ENCODE peak calls at places on chromosome 5, in eight cellular contexts. S is effector memory CD4-positive, alpha-beta T cell; O is neural progenitor cell; C is nucleus accumbens; X is stimulated activated effector memory CD8-positive, alpha-beta T cell treated with anti-CD3 and anti-CD28 coated beads, Interleukin-12 subunit alpha, Interleukin-12 subunit beta, amount 100 ng/mL, for 72 hours; Y is NCI-H1694; B is HT-29; G is RPMI7951. H is an unnamed sample.

GRCh38 chr5:78213799-78214198 is 80.7 kb downstream of the AP3B1 start:
- DNase-seq in C (no peak), Y (no peak), G (no peak), O (no peak), B (no peak), S (no peak), X (no peak), H (no peak)

GRCh38 chr5:132662925-132663770 is 5.2 kb downstream of the IL13 start:
- DNase-seq in B (peak), X (peak), O (no peak), C (no peak), S (no peak), G (no peak), Y (no peak), H (no peak)

GRCh38 chr5:73256012-73256411 is 83.0 kb downstream of the TMEM174 start:
- DNase-seq in S (no peak), B (no peak), C (no peak), Y (no peak), O (no peak), G (no peak), X (no peak), H (no peak)

GRCh38 chr5:107467137-107467932 is 203.4 kb downstream of the EFNA5 start:
- DNase-seq in G (no peak), X (no peak), O (no peak), B (peak), C (no peak), S (no peak), Y (no peak), H (no peak)

GRCh38 chr5:132473019-132473531 is 17.5 kb downstream of the IRF1 start:
- DNase-seq in C (no peak), B (no peak), G (no peak), S (peak), Y (no peak), X (peak), O (no peak), H (no peak)

GRCh38 chr5:39202594-39203290 is 16.6 kb downstream of the FYB1 start:
- DNase-seq in O (no peak), B (no peak), S (peak), C (no peak), X (no peak), G (no peak), Y (no peak), H (no peak)

GRCh38 chr5:72859127-72859526 is 42.7 kb downstream of the TNPO1 start:
- DNase-seq in O (no peak), X (no peak), B (no peak), Y (no peak), G (no peak), C (no peak), S (no peak), H (no peak)

GRCh38 chr5:68200288-68200687 is 15.3 kb upstream of the PIK3R1 start:
- DNase-seq in G (no peak), X (no peak), C (no peak), Y (no peak), B (no peak), S (no peak), O (no peak), H (no peak)

GRCh38 chr5:175861337-175862130 is 9.8 kb upstream of the CPLX2 start:
- DNase-seq in B (no peak), C (no peak), G (no peak), X (no peak), Y (no peak), S (no peak), O (peak), H (no peak)

GRCh38 chr5:179585903-179586511 is 35.7 kb downstream of the RUFY1 start:
- DNase-seq in Y (no peak), B (no peak), C (no peak), S (no peak), G (no peak), X (no peak), O (peak), H (no peak)

GRCh38 chr5:116938488-116938887 is 363.9 kb upstream of the SEMA6A start:
- DNase-seq in B (no peak), O (peak), Y (peak), C (no peak), X (no peak), G (no peak), S (no peak), H (peak)

GRCh38 chr5:151296478-151296830 is 7.1 kb downstream of the SLC36A3 start:
- DNase-seq in B (no peak), S (no peak), C (no peak), X (no peak), Y (no peak), O (no peak), G (no peak), H (no peak)

GRCh38 chr5:178790371-178790770 is 59.9 kb upstream of the ZNF354A start:
- DNase-seq in Y (no peak), B (no peak), G (peak), X (no peak), S (no peak), O (no peak), C (no peak), H (no peak)

GRCh38 chr5:155081618-155082017 is 68.1 kb downstream of the KIF4B start:
- DNase-seq in O (no peak), B (no peak), X (no peak), C (no peak), Y (no peak), G (no peak), S (no peak), H (no peak)

GRCh38 chr5:131328536-131329186 is 64.8 kb downstream of the CDC42SE2 start:
- DNase-seq in B (peak), Y (no peak), O (no peak), C (no peak), X (no peak), G (peak), S (no peak), H (no peak)

GRCh38 chr5:143229896-143230675 is 173.4 kb downstream of the NR3C1 start:
- DNase-seq in S (no peak), B (no peak), O (peak), C (no peak), G (no peak), Y (peak), X (no peak), H (no peak)

GRCh38 chr5:135436856-135437795 is 10.0 kb downstream of the DCANP1 start:
- DNase-seq in S (no peak), B (no peak), Y (no peak), X (peak), O (no peak), G (peak), C (no peak), H (no peak)

GRCh38 chr5:74212336-74212735 is 428.2 kb downstream of the ENC1 start:
- DNase-seq in B (peak), O (peak), Y (no peak), C (no peak), X (no peak), S (no peak), G (peak), H (no peak)

GRCh38 chr5:74382864-74383618 is 257.5 kb downstream of the ENC1 start:
- DNase-seq in Y (no peak), S (no peak), C (no peak), B (no peak), O (no peak), G (peak), X (no peak), H (no peak)

GRCh38 chr5:154421868-154422267 is 23.9 kb upstream of the SAP30L start:
- DNase-seq in B (peak), C (no peak), Y (peak), G (peak), O (peak), S (no peak), X (no peak), H (no peak)

GRCh38 chr5:132767150-132767549 is 9.9 kb downstream of the SEPTIN8 start:
- DNase-seq in B (no peak), S (no peak), X (no peak), G (peak), Y (no peak), C (no peak), O (no peak), H (no peak)

GRCh38 chr5:87755378-87755777 is 342.6 kb upstream of the CCNH start:
- DNase-seq in C (no peak), O (peak), Y (no peak), S (no peak), X (no peak), B (no peak), G (no peak), H (no peak)

GRCh38 chr5:130135506-130135905 is 231.2 kb downstream of the CHSY3 start:
- DNase-seq in O (no peak), G (peak), C (no peak), B (no peak), X (no peak), S (no peak), Y (no peak), H (no peak)

GRCh38 chr5:68464424-68464823 is 248.9 kb downstream of the PIK3R1 start:
- DNase-seq in G (peak), B (no peak), S (no peak), X (peak), Y (no peak), C (no peak), O (no peak), H (no peak)

GRCh38 chr5:58107704-58108103 is 352.2 kb downstream of the PLK2 start:
- DNase-seq in X (no peak), O (no peak), S (no peak), G (peak), C (no peak), Y (no peak), B (no peak), H (no peak)

GRCh38 chr5:98902733-98903132 is 26.1 kb downstream of the CHD1 start:
- DNase-seq in Y (no peak), G (peak), B (no peak), O (no peak), X (no peak), C (no peak), S (no peak), H (no peak)

GRCh38 chr5:132839426-132840301 is 9.2 kb upstream of the SHROOM1 start:
- DNase-seq in G (peak), O (no peak), S (no peak), Y (no peak), X (no peak), C (no peak), B (peak), H (no peak)

GRCh38 chr5:65022932-65023331 is 254.2 kb downstream of the CWC27 start:
- DNase-seq in O (no peak), C (no peak), Y (no peak), G (no peak), S (no peak), B (no peak), X (no peak), H (no peak)

GRCh38 chr5:128111818-128112448 is 28.4 kb downstream of the SLC12A2 start:
- DNase-seq in G (peak), B (no peak), S (no peak), C (no peak), Y (no peak), X (no peak), O (no peak), H (no peak)

GRCh38 chr5:157539623-157540022 is 36.0 kb downstream of the ADAM19 start:
- DNase-seq in X (no peak), C (no peak), B (no peak), O (no peak), Y (no peak), S (no peak), G (peak), H (no peak)

GRCh38 chr5:110815916-110816605 is 77.3 kb downstream of the SLC25A46 start:
- DNase-seq in C (no peak), X (no peak), O (no peak), S (no peak), Y (no peak), G (no peak), B (no peak), H (no peak)

GRCh38 chr5:372556-372910 is 51.0 kb downstream of the AHRR start:
- DNase-seq in C (no peak), Y (no peak), O (no peak), B (no peak), G (peak), X (no peak), S (no peak), H (no peak)

GRCh38 chr5:69517763-69518212 is 25.2 kb downstream of the OCLN start:
- DNase-seq in B (peak), Y (no peak), C (no peak), O (no peak), X (no peak), S (no peak), G (no peak), H (no peak)

GRCh38 chr5:115379622-115380344 is 83.3 kb upstream of the CCDC112 start:
- DNase-seq in G (peak), O (no peak), S (no peak), X (no peak), C (no peak), Y (no peak), B (peak), H (no peak)